ENCODE peak calls at places on chromosomes 6 and 20, in five cellular contexts. One of them, this sample, is unnamed.

GRCh38 chr6:90368001-90368400 is 71.4 kb upstream of the BACH2 start:
- DNase-seq in trophoblast cell: no peak
- DNase-seq in GM12878: no peak
- DNase-seq in Peyer's patch: no peak
- DNase-seq in aorta: no peak
- DNase-seq in this sample: no peak

GRCh38 chr6:34202329-34203201 is 34.1 kb upstream of the HMGA1 start:
- DNase-seq in trophoblast cell: no peak
- DNase-seq in GM12878: no peak
- DNase-seq in Peyer's patch: no peak
- DNase-seq in aorta: no peak
- DNase-seq in this sample: no peak

GRCh38 chr20:51310216-51310615 is 232.3 kb downstream of the NFATC2 start:
- DNase-seq in trophoblast cell: no peak
- DNase-seq in GM12878: no peak
- DNase-seq in Peyer's patch: no peak
- DNase-seq in aorta: no peak
- DNase-seq in this sample: no peak

GRCh38 chr20:1920826-1921225 is 25.6 kb downstream of the SIRPA start:
- DNase-seq in trophoblast cell: no peak
- DNase-seq in GM12878: no peak
- DNase-seq in Peyer's patch: no peak
- DNase-seq in aorta: no peak
- DNase-seq in this sample: no peak

GRCh38 chr6:23477576-23477975 is 648.4 kb upstream of the NRSN1 start:
- DNase-seq in trophoblast cell: no peak
- DNase-seq in GM12878: no peak
- DNase-seq in Peyer's patch: no peak
- DNase-seq in aorta: no peak
- DNase-seq in this sample: no peak

GRCh38 chr20:9838378-9839295 is at the start of gene PAK5:
- DNase-seq in trophoblast cell: no peak
- DNase-seq in GM12878: no peak
- DNase-seq in Peyer's patch: peak; percentile 55
- DNase-seq in aorta: peak; percentile 82
- DNase-seq in this sample: peak; percentile 61

GRCh38 chr6:3750324-3751018 is 1.0 kb downstream of the PXDC1 start:
- DNase-seq in trophoblast cell: peak; percentile 46
- DNase-seq in GM12878: no peak
- DNase-seq in Peyer's patch: peak; percentile 84
- DNase-seq in aorta: peak; percentile 94
- DNase-seq in this sample: peak; percentile 91

GRCh38 chr6:141667580-141668309 is 465.0 kb upstream of the GJE1 start:
- DNase-seq in trophoblast cell: no peak
- DNase-seq in GM12878: no peak
- DNase-seq in Peyer's patch: no peak
- DNase-seq in aorta: no peak
- DNase-seq in this sample: no peak

GRCh38 chr20:20018366-20018765 is 1.2 kb downstream of the NAA20 start:
- DNase-seq in trophoblast cell: no peak
- DNase-seq in GM12878: no peak
- DNase-seq in Peyer's patch: no peak
- DNase-seq in aorta: no peak
- DNase-seq in this sample: no peak
- H3K4me3 ChIP-seq in trophoblast cell: no peak overlapping the region
- H3K4me3 ChIP-seq in GM12878: peak overlapping the region; percentile 82
- H3K4me3 ChIP-seq in Peyer's patch: peak overlapping the region; percentile 85
- H3K4me3 ChIP-seq in aorta: no peak overlapping the region
- H3K4me3 ChIP-seq in this sample: peak overlapping the region; percentile 96

DNA sequence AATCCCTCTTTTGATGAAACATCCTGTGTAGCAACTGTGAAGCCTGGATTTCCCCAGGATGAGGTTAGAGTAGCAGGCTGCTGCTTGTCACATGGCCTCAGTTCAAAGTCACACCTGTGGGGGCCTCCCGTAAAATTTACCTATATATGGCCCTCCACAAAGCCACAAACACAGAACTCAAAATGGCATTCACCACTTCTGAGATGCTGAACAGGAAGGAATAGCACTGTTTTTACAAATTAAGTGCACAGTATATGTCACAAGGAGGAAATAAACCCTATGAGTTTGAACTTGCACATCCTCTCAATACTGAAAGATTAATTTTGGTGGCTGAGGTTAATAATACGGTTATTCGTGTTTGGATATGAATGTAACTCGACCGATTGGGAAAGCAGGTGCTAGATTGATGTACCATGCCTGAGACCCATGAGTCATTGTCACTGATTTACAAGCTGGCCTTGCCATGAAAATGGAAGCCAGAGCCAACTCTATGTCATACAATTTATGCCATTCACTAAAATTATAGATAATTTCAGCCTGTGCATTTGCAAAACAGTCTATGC is 70.6 kb downstream of the SGK1 start:
- DNase-seq in trophoblast cell: no peak
- DNase-seq in GM12878: peak; percentile 97
- DNase-seq in Peyer's patch: no peak
- DNase-seq in aorta: no peak
- DNase-seq in this sample: no peak
- H3K4me1 ChIP-seq in trophoblast cell: no peaks in the 10 kb centered on the region
- H3K4me1 ChIP-seq in GM12878: peaks cover 31% of the 10 kb centered on the region
- H3K4me1 ChIP-seq in Peyer's patch: peaks cover 7% of the 10 kb centered on the region
- H3K4me1 ChIP-seq in aorta: no peaks in the 10 kb centered on the region
- H3K4me1 ChIP-seq in this sample: peaks cover 5% of the 10 kb centered on the region

GRCh38 chr6:35603326-35604202 is 85.2 kb downstream of the FKBP5 start:
- DNase-seq in trophoblast cell: no peak
- DNase-seq in GM12878: no peak
- DNase-seq in Peyer's patch: no peak
- DNase-seq in aorta: no peak
- DNase-seq in this sample: no peak

GRCh38 chr6:35599761-35600658 is 87.3 kb upstream of the TULP1 start:
- DNase-seq in trophoblast cell: no peak
- DNase-seq in GM12878: no peak
- DNase-seq in Peyer's patch: no peak
- DNase-seq in aorta: no peak
- DNase-seq in this sample: no peak

GRCh38 chr6:35601331-35602132 is 87.2 kb downstream of the FKBP5 start:
- DNase-seq in trophoblast cell: peak; percentile 21
- DNase-seq in GM12878: no peak
- DNase-seq in Peyer's patch: no peak
- DNase-seq in aorta: no peak
- DNase-seq in this sample: no peak

GRCh38 chr6:35602133-35602946 is 86.4 kb downstream of the FKBP5 start:
- DNase-seq in trophoblast cell: no peak
- DNase-seq in GM12878: no peak
- DNase-seq in Peyer's patch: no peak
- DNase-seq in aorta: no peak
- DNase-seq in this sample: no peak

GRCh38 chr6:35600659-35601125 is 88.0 kb upstream of the TULP1 start:
- DNase-seq in trophoblast cell: no peak
- DNase-seq in GM12878: no peak
- DNase-seq in Peyer's patch: no peak
- DNase-seq in aorta: no peak
- DNase-seq in this sample: no peak
- H3K4me3 ChIP-seq in trophoblast cell: no peak overlapping the region
- H3K4me3 ChIP-seq in GM12878: no peak overlapping the region
- H3K4me3 ChIP-seq in Peyer's patch: no peak overlapping the region
- H3K4me3 ChIP-seq in aorta: no peak overlapping the region
- H3K4me3 ChIP-seq in this sample: no peak overlapping the region

GRCh38 chr6:170298688-170299087 is 7.8 kb upstream of the DLL1 start:
- DNase-seq in trophoblast cell: no peak
- DNase-seq in GM12878: no peak
- DNase-seq in Peyer's patch: no peak
- DNase-seq in aorta: no peak
- DNase-seq in this sample: no peak

GRCh38 chr6:170295519-170296422 is 4.9 kb upstream of the DLL1 start:
- DNase-seq in trophoblast cell: no peak
- DNase-seq in GM12878: no peak
- DNase-seq in Peyer's patch: peak; percentile 76
- DNase-seq in aorta: no peak
- DNase-seq in this sample: peak; percentile 55

GRCh38 chr6:170297577-170298330 is 6.9 kb upstream of the DLL1 start:
- DNase-seq in trophoblast cell: no peak
- DNase-seq in GM12878: no peak
- DNase-seq in Peyer's patch: no peak
- DNase-seq in aorta: no peak
- DNase-seq in this sample: no peak

GRCh38 chr6:170296423-170296745 is 5.5 kb upstream of the DLL1 start:
- DNase-seq in trophoblast cell: no peak
- DNase-seq in GM12878: no peak
- DNase-seq in Peyer's patch: no peak
- DNase-seq in aorta: no peak
- DNase-seq in this sample: no peak

DNA sequence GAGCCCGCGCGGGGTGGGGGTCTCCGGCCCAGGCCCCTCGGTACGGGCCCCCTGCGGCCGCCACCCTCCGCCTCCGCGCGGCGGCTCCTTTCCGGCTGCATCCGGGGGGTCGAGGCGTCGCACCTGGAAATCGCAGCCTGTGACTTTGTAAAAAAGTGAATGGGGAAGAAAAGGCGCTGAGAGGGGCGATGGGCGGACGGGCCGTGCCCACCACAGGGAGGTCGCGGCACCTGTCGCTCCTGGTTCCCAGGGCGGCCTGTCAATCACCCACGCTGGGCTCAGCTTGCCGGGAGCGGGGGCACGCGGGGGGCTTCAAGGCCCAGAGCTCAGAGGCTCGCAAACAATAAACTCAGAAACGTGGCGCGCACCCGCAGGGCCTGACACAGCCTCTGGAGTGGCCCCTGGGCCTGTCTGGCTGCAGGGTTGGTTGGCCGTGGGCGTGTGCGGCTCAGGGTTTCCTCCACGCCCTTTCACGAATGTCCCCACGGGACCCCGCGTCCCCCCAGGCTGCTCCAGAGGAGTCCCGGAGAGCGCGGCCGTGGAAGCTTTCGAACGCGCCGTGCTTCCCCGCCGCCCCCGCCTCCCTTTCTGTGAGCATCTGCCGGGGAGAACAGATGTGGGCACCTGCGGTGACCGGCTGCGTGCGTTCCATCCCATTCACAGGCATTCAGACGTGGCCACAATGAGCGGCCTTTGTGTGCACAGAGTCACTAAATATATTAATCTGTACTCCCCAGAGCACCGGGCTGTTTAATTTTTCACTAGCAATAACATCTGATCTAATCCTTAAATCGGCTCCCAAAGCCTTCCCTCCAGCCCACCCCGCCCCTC is 6.1 kb upstream of the DLL1 start:
- DNase-seq in trophoblast cell: no peak
- DNase-seq in GM12878: no peak
- DNase-seq in Peyer's patch: no peak
- DNase-seq in aorta: no peak
- DNase-seq in this sample: no peak
- H3K4me1 ChIP-seq in trophoblast cell: peaks cover 19% of the 10 kb centered on the region
- H3K4me1 ChIP-seq in GM12878: peaks cover 20% of the 10 kb centered on the region
- H3K4me1 ChIP-seq in Peyer's patch: peaks cover 24% of the 10 kb centered on the region
- H3K4me1 ChIP-seq in aorta: no peaks in the 10 kb centered on the region
- H3K4me1 ChIP-seq in this sample: peaks cover 42% of the 10 kb centered on the region

GRCh38 chr6:33076406-33076934 is 680 bp downstream of the HLA-DPB1 start:
- DNase-seq in trophoblast cell: no peak
- DNase-seq in GM12878: no peak
- DNase-seq in Peyer's patch: no peak
- DNase-seq in aorta: no peak
- DNase-seq in this sample: no peak

GRCh38 chr6:33079575-33079974 is 3.8 kb downstream of the HLA-DPB1 start:
- DNase-seq in trophoblast cell: no peak
- DNase-seq in GM12878: no peak
- DNase-seq in Peyer's patch: no peak
- DNase-seq in aorta: no peak
- DNase-seq in this sample: no peak

GRCh38 chr6:33078442-33078841 is 2.7 kb downstream of the HLA-DPB1 start:
- DNase-seq in trophoblast cell: no peak
- DNase-seq in GM12878: no peak
- DNase-seq in Peyer's patch: no peak
- DNase-seq in aorta: no peak
- DNase-seq in this sample: no peak

GRCh38 chr6:33078919-33079521 is 3.2 kb downstream of the HLA-DPB1 start:
- DNase-seq in trophoblast cell: no peak
- DNase-seq in GM12878: no peak
- DNase-seq in Peyer's patch: no peak
- DNase-seq in aorta: no peak
- DNase-seq in this sample: no peak

GRCh38 chr6:33077908-33078307 is 2.1 kb downstream of the HLA-DPB1 start:
- DNase-seq in trophoblast cell: no peak
- DNase-seq in GM12878: no peak
- DNase-seq in Peyer's patch: no peak
- DNase-seq in aorta: no peak
- DNase-seq in this sample: peak; percentile 64
- H3K4me3 ChIP-seq in trophoblast cell: no peak overlapping the region
- H3K4me3 ChIP-seq in GM12878: peak overlapping the region; percentile 80
- H3K4me3 ChIP-seq in Peyer's patch: no peak overlapping the region
- H3K4me3 ChIP-seq in aorta: no peak overlapping the region
- H3K4me3 ChIP-seq in this sample: peak overlapping the region; percentile 68

GRCh38 chr20:44485830-44486198 is 10.1 kb downstream of the TTPAL start:
- DNase-seq in trophoblast cell: no peak
- DNase-seq in GM12878: no peak
- DNase-seq in Peyer's patch: no peak
- DNase-seq in aorta: no peak
- DNase-seq in this sample: no peak
- H3K4me1 ChIP-seq in trophoblast cell: no peaks in the 10 kb centered on the region
- H3K4me1 ChIP-seq in GM12878: peaks cover 16% of the 10 kb centered on the region
- H3K4me1 ChIP-seq in Peyer's patch: no peaks in the 10 kb centered on the region
- H3K4me1 ChIP-seq in aorta: no peaks in the 10 kb centered on the region
- H3K4me1 ChIP-seq in this sample: no peaks in the 10 kb centered on the region

This sample was measured in lower lobe of right lung.